ENCODE peak calls at places on chromosomes 3 and 15, in four cellular contexts. X, B, P and I are unnamed samples.

GRCh38 chr3:165075695-165076094 is 2.6 kb downstream of the SI start:
- DNase-seq in X (no peak), B (no peak), P (no peak), I (peak)

GRCh38 chr15:57382222-57382621 is 5.9 kb downstream of the CGNL1 start:
- DNase-seq in X (no peak), B (no peak), P (no peak), I (peak)

GRCh38 chr3:72763751-72764440 is 84.3 kb downstream of the SHQ1 start:
- DNase-seq in X (no peak), B (no peak), P (no peak), I (no peak)

GRCh38 chr3:64467255-64467944 is 220.4 kb downstream of the ADAMTS9 start:
- DNase-seq in X (no peak), B (no peak), P (no peak), I (no peak)

GRCh38 chr3:64815195-64815627 is 127.4 kb upstream of the ADAMTS9 start:
- DNase-seq in X (no peak), B (no peak), P (no peak), I (no peak)

GRCh38 chr3:100029052-100029451 is 85.2 kb downstream of the FILIP1L start:
- DNase-seq in X (no peak), B (no peak), P (no peak), I (no peak)

GRCh38 chr3:76177650-76178049 is 392.3 kb upstream of the ZNF717 start:
- DNase-seq in X (no peak), B (no peak), P (no peak), I (no peak)

GRCh38 chr3:38730281-38730680 is 80.8 kb upstream of the SCN5A start:
- DNase-seq in X (no peak), B (no peak), P (no peak), I (no peak)

GRCh38 chr3:18812316-18812715 is 336.0 kb upstream of the KCNH8 start:
- DNase-seq in X (no peak), B (no peak), P (no peak), I (no peak)

GRCh38 chr3:38038447-38038911 is 529 bp upstream of the DLEC1 start:
- DNase-seq in X (no peak), B (no peak), P (no peak), I (no peak)

GRCh38 chr3:85159376-85159775 is 200.6 kb downstream of the CADM2 start:
- DNase-seq in X (no peak), B (no peak), P (no peak), I (no peak)

GRCh38 chr3:31543375-31543774 is 10.7 kb downstream of the STT3B start:
- DNase-seq in X (no peak), B (no peak), P (no peak), I (no peak)

GRCh38 chr3:174221155-174221554 is 638.0 kb upstream of the NAALADL2 start:
- DNase-seq in X (no peak), B (no peak), P (no peak), I (no peak)

GRCh38 chr15:69038508-69038907 is 24.0 kb downstream of the NOX5 start:
- DNase-seq in X (no peak), B (no peak), P (no peak), I (no peak)

GRCh38 chr15:97425596-97425995 is 534.9 kb upstream of the ARRDC4 start:
- DNase-seq in X (no peak), B (no peak), P (no peak), I (no peak)

DNA sequence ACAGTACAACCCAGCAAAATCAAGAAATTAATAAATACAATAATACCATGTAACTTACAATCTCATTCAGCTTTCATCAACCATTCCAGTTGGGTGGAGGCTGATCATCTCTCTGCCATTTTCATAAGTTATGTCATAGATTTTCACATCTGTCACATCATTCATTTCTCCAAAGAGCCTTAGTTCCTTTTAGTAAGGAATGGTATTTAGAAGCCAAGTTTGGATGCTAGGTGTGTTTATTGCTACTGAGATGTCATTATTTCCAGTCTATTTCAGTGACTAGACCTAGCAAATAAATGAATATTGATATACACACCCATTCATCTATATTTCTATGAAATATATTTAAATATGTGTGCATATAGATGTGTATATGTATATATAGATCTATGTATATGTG is 2.7 kb upstream of the UBL7 start:
- DNase-seq in X (no peak), B (no peak), P (no peak), I (no peak)
- H3K4me3 ChIP-seq in X (peak), B (no peak), P (peak), I (no peak)

DNA sequence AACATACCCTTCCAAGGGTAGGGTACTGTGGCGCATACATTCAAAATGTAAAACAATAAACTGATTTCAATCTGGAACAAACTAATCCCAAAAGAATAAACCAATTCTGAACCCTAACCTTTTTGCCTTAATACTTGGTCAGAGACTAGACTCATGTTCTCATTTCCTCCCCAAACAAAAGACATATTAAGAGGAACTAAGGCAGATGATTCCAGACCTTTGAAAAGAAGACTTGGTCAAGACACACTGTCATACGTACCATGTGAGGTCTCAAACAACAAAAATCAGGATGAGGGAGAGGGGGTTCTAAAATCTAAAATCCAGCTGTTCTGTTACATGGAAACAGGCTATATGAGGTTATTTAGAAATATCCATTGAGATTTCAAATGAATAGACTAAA is 102.0 kb downstream of the RFTN1 start:
- DNase-seq in X (no peak), B (no peak), P (no peak), I (no peak)
- H3K27ac ChIP-seq in X (no peak), B (no peak), P (peak), I (no peak)

DNA sequence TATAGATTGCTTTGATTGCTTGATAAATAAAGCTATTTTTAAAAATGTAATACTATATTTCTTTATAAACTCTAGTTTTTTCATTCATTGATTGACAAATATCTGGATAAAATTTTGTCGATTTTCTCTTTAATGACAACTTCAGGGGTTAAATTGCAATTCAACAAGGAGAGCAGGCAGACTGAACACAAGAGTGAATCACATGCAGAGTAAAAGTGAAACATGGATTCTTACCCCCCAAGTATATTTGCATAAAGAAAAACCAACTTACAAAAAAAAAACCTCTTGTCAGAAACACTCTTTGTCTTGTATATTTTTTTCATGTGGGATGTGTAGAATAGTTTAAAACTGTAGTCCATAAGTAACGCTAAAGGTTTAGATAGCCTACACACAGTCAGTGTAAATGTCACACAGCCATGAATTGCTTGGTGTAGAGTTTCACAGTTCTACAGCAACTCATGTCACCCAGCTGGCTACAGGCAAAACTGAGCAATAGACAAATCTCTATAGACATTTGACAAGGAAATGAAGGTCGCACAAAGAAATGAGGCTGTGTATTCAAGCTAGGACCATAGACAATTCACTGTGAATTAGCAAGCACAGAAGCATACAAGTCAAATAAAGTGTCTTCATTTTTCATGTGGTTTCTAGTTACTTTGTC is 141.6 kb downstream of the THRB start:
- DNase-seq in X (no peak), B (no peak), P (no peak), I (no peak)
- H3K4me3 ChIP-seq in X (no peak), B (no peak), P (no peak), I (no peak)

GRCh38 chr15:62462268-62462667 is 297.2 kb upstream of the C2CD4B start:
- DNase-seq in X (no peak), B (no peak), P (no peak), I (no peak)

GRCh38 chr15:62462721-62463120 is 297.6 kb upstream of the C2CD4B start:
- DNase-seq in X (no peak), B (no peak), P (no peak), I (no peak)

GRCh38 chr15:62469478-62469873 is 304.4 kb upstream of the C2CD4B start:
- DNase-seq in X (no peak), B (no peak), P (no peak), I (no peak)

GRCh38 chr15:62464705-62465104 is 299.6 kb upstream of the C2CD4B start:
- DNase-seq in X (no peak), B (no peak), P (no peak), I (no peak)

GRCh38 chr15:62465173-62465572 is 300.1 kb upstream of the C2CD4B start:
- DNase-seq in X (peak), B (no peak), P (no peak), I (no peak)
- H3K27ac ChIP-seq in X (no peak), B (no peak), P (no peak), I (no peak)

GRCh38 chr3:16800361-16800760 is 84.4 kb upstream of the PLCL2 start:
- DNase-seq in X (no peak), B (no peak), P (no peak), I (no peak)

GRCh38 chr3:16801698-16802097 is 83.1 kb upstream of the PLCL2 start:
- DNase-seq in X (no peak), B (no peak), P (no peak), I (no peak)

GRCh38 chr3:16802382-16802781 is 82.4 kb upstream of the PLCL2 start:
- DNase-seq in X (no peak), B (no peak), P (no peak), I (no peak)

GRCh38 chr3:16801223-16801622 is 83.5 kb upstream of the PLCL2 start:
- DNase-seq in X (no peak), B (no peak), P (no peak), I (no peak)

GRCh38 chr3:16803019-16803418 is 81.7 kb upstream of the PLCL2 start:
- DNase-seq in X (no peak), B (no peak), P (no peak), I (no peak)
- H3K4me3 ChIP-seq in X (no peak), B (no peak), P (no peak), I (no peak)

DNA sequence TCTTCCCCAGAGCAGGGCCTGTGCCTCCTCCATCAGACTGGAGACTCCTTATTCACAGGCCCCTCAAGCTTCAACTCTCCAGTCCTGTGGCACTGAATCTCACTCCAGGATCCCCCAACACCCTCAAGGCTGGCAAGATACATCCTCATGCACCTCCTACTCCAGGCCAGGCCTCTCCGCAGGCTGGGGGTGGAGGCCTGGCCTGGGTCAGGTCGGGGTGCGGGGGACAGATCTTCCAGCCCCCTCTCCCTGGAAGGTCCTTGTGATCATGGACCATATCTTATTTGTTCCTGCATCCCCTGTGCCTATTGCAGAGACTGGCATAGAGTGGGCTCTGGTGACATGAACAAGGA is 147.3 kb downstream of the SMAD6 start:
- DNase-seq in X (no peak), B (no peak), P (no peak), I (no peak)
- H3K27ac ChIP-seq in X (no peak), B (no peak), P (no peak), I (no peak)

DNA sequence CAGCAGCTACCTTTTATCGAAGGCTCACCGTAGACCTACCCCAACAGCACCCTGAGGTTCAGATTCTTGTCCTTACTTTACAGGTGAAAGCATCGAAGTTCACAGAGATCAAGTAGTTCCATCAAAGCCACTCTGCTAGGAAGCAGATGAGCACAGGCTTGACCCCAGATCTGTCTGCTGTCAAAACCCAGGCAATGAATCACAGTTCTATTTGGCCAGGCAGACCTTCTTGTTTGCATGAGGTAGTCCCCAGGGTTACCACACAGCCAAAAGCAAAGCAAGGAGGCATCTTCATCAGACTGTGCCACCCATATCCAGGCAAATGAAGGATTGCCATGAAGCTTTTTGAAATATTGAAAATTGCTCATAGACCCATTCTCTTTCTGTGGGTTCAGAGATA is 33.0 kb downstream of the HES1 start:
- DNase-seq in X (no peak), B (no peak), P (no peak), I (no peak)
- H3K4me3 ChIP-seq in X (no peak), B (no peak), P (no peak), I (no peak)

GRCh38 chr15:74424901-74425528 is 8.7 kb downstream of the SEMA7A start:
- DNase-seq in X (no peak), B (no peak), P (no peak), I (no peak)
- H3K27ac ChIP-seq in X (no peak), B (peak), P (peak), I (no peak)

DNA sequence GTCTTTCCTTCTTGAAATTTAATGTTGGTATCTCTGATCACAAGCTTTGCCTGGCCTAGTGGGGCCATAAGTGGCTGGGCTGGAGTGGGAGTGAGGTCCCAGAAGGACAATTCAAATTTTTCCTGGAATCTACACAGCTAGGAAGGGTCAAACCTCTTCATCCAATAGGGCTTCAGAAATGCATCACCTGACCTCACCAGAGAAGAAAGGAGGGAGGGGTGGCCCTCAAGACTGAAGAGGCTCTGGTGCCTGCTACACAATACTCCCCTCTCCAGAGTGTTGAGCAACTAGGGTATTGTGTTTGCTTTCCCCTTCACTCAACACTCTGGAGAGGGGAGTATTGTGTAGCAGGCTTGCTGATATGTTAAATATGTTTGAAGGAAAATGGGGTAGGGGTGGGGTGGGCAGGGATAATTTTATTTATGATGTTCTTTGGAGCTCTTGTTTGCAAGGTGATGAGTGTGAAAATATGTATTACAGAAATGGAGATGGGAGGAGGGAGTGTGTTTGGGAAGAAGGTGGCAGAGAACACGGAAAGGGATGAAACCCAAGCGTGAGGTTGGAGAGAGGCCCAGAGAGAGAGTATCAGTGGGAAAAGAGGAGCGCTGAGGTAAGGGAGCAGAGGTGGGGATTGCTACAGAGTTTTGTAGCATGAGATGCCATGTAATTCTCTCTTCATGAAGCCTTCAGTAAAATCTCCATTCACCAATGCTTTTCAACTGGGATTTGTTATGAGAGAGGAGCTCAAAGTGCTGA is 5.7 kb upstream of the KLHL24 start:
- DNase-seq in X (no peak), B (no peak), P (no peak), I (no peak)
- H3K4me3 ChIP-seq in X (no peak), B (no peak), P (no peak), I (no peak)